ENCODE peak calls at places on chromosomes 11 and 22, in four cellular contexts. W, K, F and U are unnamed samples.

GRCh38 chr11:116579857-116580727 is 192.7 kb downstream of the BUD13 start:
- DNase-seq in W (peak; percentile 66), F (peak; percentile 60), K (no peak), U (no peak)

GRCh38 chr22:30514252-30514651 is 8.8 kb upstream of the SEC14L4 start:
- DNase-seq in F (no peak), W (no peak), K (no peak), U (no peak)

GRCh38 chr11:71086687-71087258 is 165.6 kb downstream of the SHANK2 start:
- DNase-seq in W (no peak), K (peak; percentile 13), F (peak; percentile 81), U (peak; percentile 46)

GRCh38 chr22:31945478-31945815 is 1.1 kb downstream of the YWHAH start:
- DNase-seq in K (no peak), W (no peak), F (no peak), U (no peak)

GRCh38 chr11:111737877-111738205 is 28.3 kb downstream of the PPP2R1B start:
- DNase-seq in F (no peak), K (no peak), W (no peak), U (no peak)

GRCh38 chr11:71342116-71342515 is 89.7 kb upstream of the SHANK2 start:
- DNase-seq in F (no peak), W (peak; percentile 31), K (no peak), U (no peak)

GRCh38 chr11:69173925-69174591 is 18.3 kb downstream of the SMIM38 start:
- DNase-seq in K (no peak), F (no peak), W (peak; percentile 37), U (no peak)

GRCh38 chr11:2462986-2463765 is 18.4 kb downstream of the KCNQ1 start:
- DNase-seq in W (peak; percentile 90), K (no peak), F (peak; percentile 25), U (no peak)

GRCh38 chr11:13775471-13775870 is 107.0 kb downstream of the FAR1 start:
- DNase-seq in K (no peak), F (no peak), W (no peak), U (no peak)

GRCh38 chr11:67376873-67377808 is 3.7 kb upstream of the CLCF1 start:
- DNase-seq in F (no peak), K (no peak), W (no peak), U (no peak)

GRCh38 chr11:5666396-5666780 is 18.5 kb downstream of the TRIM5 start:
- DNase-seq in K (no peak), F (no peak), W (no peak), U (no peak)

GRCh38 chr11:61019818-61020405 is 48.4 kb downstream of the CD6 start:
- DNase-seq in F (no peak), W (no peak), K (no peak), U (no peak)

GRCh38 chr22:45553333-45554039 is 50.8 kb downstream of the FBLN1 start:
- DNase-seq in K (peak; percentile 69), W (no peak), F (peak; percentile 82), U (peak; percentile 90)

GRCh38 chr11:11528986-11529385 is 92.8 kb downstream of the GALNT18 start:
- DNase-seq in F (no peak), K (no peak), W (no peak), U (no peak)

GRCh38 chr11:100695911-100696310 is 8.8 kb downstream of the ARHGAP42 start:
- DNase-seq in F (no peak), K (no peak), W (no peak), U (no peak)

GRCh38 chr22:46980392-46980791 is 217.9 kb downstream of the TBC1D22A start:
- DNase-seq in F (no peak), W (no peak), K (no peak), U (no peak)

GRCh38 chr11:2791521-2792375 is 92.0 kb upstream of the KCNQ1OT1 start:
- DNase-seq in W (peak; percentile 81), K (no peak), F (peak; percentile 36), U (peak; percentile 1)

GRCh38 chr11:122267602-122268001 is 151.6 kb upstream of the BLID start:
- DNase-seq in W (no peak), F (no peak), K (peak; percentile 29), U (no peak)

GRCh38 chr11:68312780-68313573 is 586 bp downstream of the LRP5 start:
- DNase-seq in K (peak; percentile 20), W (no peak), F (no peak), U (no peak)

GRCh38 chr22:31969789-31970489 is 25.6 kb downstream of the YWHAH start:
- DNase-seq in K (peak; percentile 46), F (peak; percentile 93), W (peak; percentile 84), U (peak; percentile 62)

GRCh38 chr11:65279713-65280459 is 18.1 kb downstream of the POLA2 start:
- DNase-seq in F (no peak), W (no peak), K (peak; percentile 41), U (no peak)

GRCh38 chr22:48099251-48099650 is 1336.8 kb downstream of the TBC1D22A start:
- DNase-seq in W (peak; percentile 83), F (peak; percentile 24), K (no peak), U (no peak)

GRCh38 chr11:69654660-69655478 is 13.9 kb downstream of the CCND1 start:
- DNase-seq in F (peak; percentile 56), W (no peak), K (no peak), U (no peak)

GRCh38 chr11:34147581-34147980 is 42.2 kb downstream of the NAT10 start:
- DNase-seq in K (no peak), W (no peak), F (no peak), U (no peak)

GRCh38 chr11:1150769-1151365 is 6.9 kb upstream of the MUC5AC start:
- DNase-seq in W (no peak), F (no peak), K (no peak), U (no peak)

GRCh38 chr11:120425527-120425926 is 86.0 kb upstream of the GRIK4 start:
- DNase-seq in F (no peak), W (no peak), K (no peak), U (no peak)

GRCh38 chr11:114230031-114230430 is 66.2 kb upstream of the NNMT start:
- DNase-seq in W (no peak), F (no peak), K (no peak), U (no peak)

GRCh38 chr11:114225662-114226061 is 70.5 kb upstream of the NNMT start:
- DNase-seq in K (no peak), F (no peak), W (no peak), U (no peak)

GRCh38 chr11:114229062-114229450 is 67.1 kb upstream of the NNMT start:
- DNase-seq in W (no peak), F (no peak), K (no peak), U (no peak)

GRCh38 chr11:114228401-114229061 is 67.7 kb upstream of the NNMT start:
- DNase-seq in F (no peak), K (no peak), W (no peak), U (peak; percentile 31)

DNA sequence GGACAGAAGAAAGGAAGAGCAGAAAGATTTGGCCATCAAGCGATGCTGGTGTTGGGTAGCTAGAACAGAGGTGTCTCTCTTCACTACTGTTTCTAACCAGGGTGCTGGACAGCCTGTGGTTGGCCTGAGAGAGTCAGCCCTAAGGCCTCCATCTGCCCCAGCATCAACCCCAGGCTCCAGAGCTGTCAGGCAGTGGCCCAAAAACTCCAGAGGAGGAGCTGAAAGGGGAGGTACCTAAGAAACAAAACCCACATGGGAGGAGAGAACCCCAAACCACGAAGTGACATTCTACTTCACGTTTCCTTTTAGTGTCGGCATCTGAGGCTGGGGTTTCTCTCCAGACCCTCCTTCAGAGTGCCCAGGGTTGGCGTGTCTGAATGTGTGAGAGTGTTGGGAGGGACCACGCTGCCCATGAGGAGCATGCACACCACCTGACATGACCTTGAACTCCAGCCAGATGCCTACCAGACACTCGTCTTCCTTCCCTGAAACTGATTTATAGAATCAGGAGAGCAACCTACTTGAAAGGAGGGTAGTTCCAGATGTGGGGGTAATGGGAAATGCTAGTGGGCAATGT is 69.8 kb upstream of the NNMT start:
- DNase-seq in F (no peak), K (no peak), W (no peak), U (no peak)
- H3K4me1 ChIP-seq in F (no peaks in the 10 kb centered on the region), K (no peaks in the 10 kb centered on the region), W (no peaks in the 10 kb centered on the region), U (no peaks in the 10 kb centered on the region)

DNA sequence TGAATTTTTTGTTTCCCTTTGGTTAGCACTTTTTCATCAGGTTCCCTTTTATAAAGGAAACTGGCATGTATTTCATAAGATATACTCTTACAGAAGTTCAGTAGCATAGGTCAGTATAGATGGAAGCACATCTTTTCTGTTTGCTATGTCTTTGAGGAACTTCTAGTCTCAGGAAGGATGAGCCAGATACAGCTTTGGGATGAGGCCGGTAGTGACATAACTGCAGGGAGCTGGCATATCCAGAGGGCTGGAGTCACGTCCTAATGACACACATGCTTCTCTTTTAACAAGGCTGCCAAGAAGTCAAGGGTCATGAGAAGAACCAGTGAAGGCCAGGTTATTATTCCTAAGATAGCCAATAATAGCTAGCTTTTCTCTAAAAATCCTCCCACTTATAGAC is 33.3 kb upstream of the ADSL start:
- DNase-seq in W (no peak), K (no peak), F (no peak), U (no peak)
- H3K4me1 ChIP-seq in W (no peaks in the 10 kb centered on the region), K (no peaks in the 10 kb centered on the region), F (no peaks in the 10 kb centered on the region), U (peaks cover 5% of the 10 kb centered on the region)

GRCh38 chr11:16831281-16832192 is 93.1 kb downstream of the C11orf58 start:
- DNase-seq in K (no peak), W (no peak), F (no peak), U (no peak)
- H3K4me1 ChIP-seq in K (no peaks in the 10 kb centered on the region), W (no peaks in the 10 kb centered on the region), F (no peaks in the 10 kb centered on the region), U (no peaks in the 10 kb centered on the region)

GRCh38 chr11:128451651-128452470 is 135.5 kb downstream of the ETS1 start:
- DNase-seq in K (peak; percentile 17), F (peak; percentile 37), W (peak; percentile 70), U (no peak)
- H3K4me1 ChIP-seq in K (no peaks in the 10 kb centered on the region), F (no peaks in the 10 kb centered on the region), W (no peaks in the 10 kb centered on the region), U (no peaks in the 10 kb centered on the region)

GRCh38 chr22:49392247-49392646 is 435.4 kb downstream of the BRD1 start:
- DNase-seq in W (peak; percentile 18), F (no peak), K (no peak), U (no peak)

GRCh38 chr22:49392841-49393510 is 434.7 kb downstream of the BRD1 start:
- DNase-seq in F (peak; percentile 12), K (no peak), W (no peak), U (no peak)

GRCh38 chr22:49393526-49393925 is 434.1 kb downstream of the BRD1 start:
- DNase-seq in W (no peak), F (peak; percentile 9), K (no peak), U (no peak)

GRCh38 chr22:49391436-49391835 is 436.2 kb downstream of the BRD1 start:
- DNase-seq in F (peak; percentile 20), W (peak; percentile 28), K (no peak), U (no peak)

GRCh38 chr22:49390954-49391353 is 436.7 kb downstream of the BRD1 start:
- DNase-seq in W (peak; percentile 9), K (no peak), F (no peak), U (no peak)
- H3K4me1 ChIP-seq in W (no peaks in the 10 kb centered on the region), K (no peaks in the 10 kb centered on the region), F (no peaks in the 10 kb centered on the region), U (no peaks in the 10 kb centered on the region)

DNA sequence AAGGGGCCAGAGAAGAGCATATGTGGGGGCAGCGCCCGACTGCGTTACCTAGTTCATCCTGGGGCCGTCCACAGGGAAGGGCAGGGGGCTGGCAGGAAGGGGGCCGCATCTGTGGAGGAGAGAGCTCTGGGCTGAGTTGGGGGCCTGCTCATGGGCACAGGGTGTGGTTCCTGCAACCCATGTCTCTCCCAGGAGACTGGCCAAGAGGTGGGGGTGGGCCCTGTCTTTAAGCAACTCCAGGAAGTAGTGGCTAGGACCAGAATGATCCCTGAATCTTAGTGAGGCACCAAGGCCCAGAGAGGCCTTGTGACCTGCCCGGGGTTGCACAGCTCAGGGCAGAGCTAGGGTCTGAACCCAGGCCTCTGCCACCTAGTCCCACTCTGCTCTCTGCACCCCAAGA is 21.9 kb downstream of the CSNK1E start:
- DNase-seq in W (no peak), F (no peak), K (no peak), U (no peak)
- H3K4me1 ChIP-seq in W (no peaks in the 10 kb centered on the region), F (no peaks in the 10 kb centered on the region), K (no peaks in the 10 kb centered on the region), U (no peaks in the 10 kb centered on the region)